ENCODE peak calls at places on chromosomes 4 and X, in six cellular contexts. N, V, K, G, P and W are unnamed samples.
A peak's percentile ranks its signal among the peaks of the same experiment; 100 is the strongest.

GRCh38 chr4:81921757-81922159 is 450.1 kb upstream of the RASGEF1B start:
- DNase-seq in V (no peak), K (no peak), P (no peak), G (no peak), N (no peak), W (no peak)

GRCh38 chr4:7514789-7515188 is 80.1 kb upstream of the PSAPL1 start:
- DNase-seq in P (no peak), N (no peak), K (no peak), G (no peak), V (no peak), W (no peak)

GRCh38 chr4:15914291-15914690 is 24.2 kb downstream of the FGFBP1 start:
- DNase-seq in P (no peak), K (no peak), G (no peak), V (no peak), N (no peak), W (no peak)

GRCh38 chrX:20089845-20090244 is 26.9 kb downstream of the MAP7D2 start:
- DNase-seq in V (no peak), P (peak; percentile 25), G (no peak), N (no peak), K (no peak), W (no peak)

GRCh38 chrX:105869676-105870075 is 47.3 kb downstream of the NRK start:
- DNase-seq in G (no peak), K (no peak), N (no peak), P (peak; percentile 19), V (no peak), W (no peak)

GRCh38 chrX:112359906-112360305 is 277.3 kb upstream of the TRPC5 start:
- DNase-seq in G (no peak), N (no peak), P (no peak), V (no peak), K (no peak), W (no peak)

GRCh38 chrX:71623714-71624113 is 5.4 kb upstream of the CXCR3 start:
- DNase-seq in N (no peak), P (no peak), K (no peak), G (peak; percentile 24), V (no peak), W (no peak)

GRCh38 chrX:41922694-41923171 is 621 bp downstream of the CASK start:
- DNase-seq in V (no peak), K (peak; percentile 26), P (peak; percentile 10), G (peak; percentile 21), N (no peak), W (peak; percentile 40)

GRCh38 chr4:12304912-12305311 is 876.2 kb upstream of the HS3ST1 start:
- DNase-seq in K (no peak), P (no peak), N (no peak), G (no peak), V (no peak), W (no peak)

GRCh38 chr4:169045862-169046584 is 36.0 kb upstream of the CBR4 start:
- DNase-seq in K (peak; percentile 10), G (no peak), P (peak; percentile 18), N (no peak), V (no peak), W (no peak)
- TF ChIP-seq CTCF in K (no peak), G (no peak), P (peak; percentile 43), N (no peak), V (no peak), W (no peak)

DNA sequence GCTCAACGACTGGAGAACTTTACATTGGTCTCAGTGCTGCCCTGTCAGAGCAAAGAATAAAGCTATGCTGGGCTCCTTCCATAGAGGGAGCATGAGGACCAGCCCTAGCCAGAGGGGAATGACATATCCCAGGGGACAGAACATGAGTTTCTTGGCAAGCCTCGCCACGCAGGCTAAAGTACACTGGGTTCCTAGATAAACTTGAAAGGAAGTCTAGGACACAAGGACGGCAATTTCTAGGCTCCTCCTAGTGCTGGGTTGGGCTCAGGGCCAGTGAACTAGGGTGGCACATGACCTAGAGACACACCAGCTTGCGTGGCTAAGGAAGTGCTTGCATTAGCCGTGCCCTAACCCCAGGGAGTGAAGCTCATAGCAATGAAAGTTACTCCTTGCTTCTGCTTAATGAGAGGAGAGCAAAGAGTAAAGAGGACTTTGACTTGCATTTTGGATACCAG is 141.0 kb downstream of the MAB21L2 start:
- DNase-seq in G (peak; percentile 92), K (peak; percentile 40), N (no peak), P (peak; percentile 75), V (peak; percentile 80), W (peak; percentile 28)
- TF ChIP-seq CTCF in G (peak; percentile 46), K (no peak), N (no peak), P (peak; percentile 52), V (no peak), W (no peak)

GRCh38 chr4:153790962-153791551 is 2.2 kb upstream of the SFRP2 start:
- DNase-seq in G (no peak), P (peak; percentile 13), N (no peak), K (peak; percentile 2), V (no peak), W (peak; percentile 37)
- TF ChIP-seq CTCF in G (peak; percentile 4), P (peak; percentile 34), N (peak; percentile 23), K (no peak), V (no peak), W (peak; percentile 22)

GRCh38 chr4:186723207-186724047 is at the start of gene FAT1:
- DNase-seq in P (peak; percentile 88), G (peak; percentile 71), N (no peak), V (peak; percentile 68), K (peak; percentile 77), W (peak; percentile 68)

GRCh38 chr4:186717556-186717955 is 6.1 kb downstream of the FAT1 start:
- DNase-seq in P (no peak), G (no peak), V (no peak), K (no peak), N (no peak), W (no peak)

GRCh38 chr4:186722856-186723206 is 825 bp downstream of the FAT1 start:
- DNase-seq in P (peak; percentile 56), N (no peak), V (no peak), K (no peak), G (no peak), W (no peak)

GRCh38 chr4:186724048-186724860 is 598 bp upstream of the FAT1 start:
- DNase-seq in P (peak; percentile 63), K (peak; percentile 39), N (no peak), G (peak; percentile 58), V (no peak), W (no peak)

GRCh38 chr4:186719925-186720694 is 3.5 kb downstream of the FAT1 start:
- DNase-seq in G (no peak), V (no peak), K (peak; percentile 81), P (peak; percentile 75), N (no peak), W (peak; percentile 44)
- TF ChIP-seq CTCF in G (peak; percentile 35), V (peak; percentile 12), K (peak; percentile 35), P (peak; percentile 64), N (peak; percentile 15), W (no peak)

DNA sequence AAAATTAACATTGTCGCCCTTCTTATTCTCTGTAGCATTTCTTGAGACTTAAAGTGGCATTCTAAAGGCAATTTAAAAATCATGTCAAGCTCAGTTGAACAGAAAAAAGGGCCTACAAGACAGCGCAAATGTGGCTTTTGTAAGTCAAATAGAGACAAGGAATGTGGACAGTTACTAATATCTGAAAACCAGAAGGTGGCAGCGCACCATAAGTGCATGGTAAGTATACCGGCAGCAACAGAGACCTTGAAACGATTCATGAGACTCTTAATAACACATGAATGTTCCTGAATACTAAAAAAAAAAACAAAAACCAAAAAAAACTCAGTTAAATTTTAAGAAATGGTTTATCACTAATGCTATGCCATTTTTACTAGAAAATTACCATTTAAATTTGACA is 82.4 kb upstream of the HPRT1 start:
- DNase-seq in N (no peak), G (no peak), P (peak; percentile 73), K (peak; percentile 62), V (no peak), W (peak; percentile 21)
- TF ChIP-seq CTCF in N (peak; percentile 24), G (no peak), P (peak; percentile 53), K (peak; percentile 48), V (no peak), W (no peak)

DNA sequence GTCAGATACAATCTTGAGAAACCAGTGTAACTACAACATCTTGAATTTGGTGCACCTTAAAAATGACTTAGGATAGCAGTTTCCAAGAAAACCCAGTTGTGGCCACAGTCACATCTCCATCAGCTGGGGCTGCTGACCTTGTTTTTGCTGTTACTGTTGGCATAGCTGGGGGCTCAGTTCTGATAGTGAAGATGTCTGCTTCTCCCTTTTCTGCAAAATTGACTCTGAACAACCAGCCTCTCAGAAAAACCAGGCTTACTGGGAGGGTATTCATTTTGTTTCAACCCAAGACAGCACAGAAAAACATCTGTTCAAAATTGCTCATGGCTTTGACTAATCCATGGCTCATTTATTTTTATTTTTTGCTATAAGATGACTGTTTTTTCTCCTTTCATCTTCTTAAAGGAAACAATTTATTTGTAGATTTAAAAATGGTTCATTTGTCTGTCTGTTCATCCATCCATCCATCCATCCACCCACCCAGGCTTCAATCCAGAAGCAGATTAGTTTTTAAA is 53.1 kb downstream of the RASL11B start:
- DNase-seq in K (no peak), V (no peak), N (no peak), G (no peak), P (no peak), W (no peak)
- TF ChIP-seq CTCF in K (no peak), V (no peak), N (no peak), G (no peak), P (no peak), W (no peak)